ENCODE peak calls at places on chromosomes 5 and 9, in six cellular contexts. R, V, D, G, E and B are unnamed samples.

GRCh38 chr9:6356441-6356840 is 28.3 kb downstream of the TPD52L3 start:
- DNase-seq in R (no peak), V (no peak), D (peak), G (no peak), E (no peak), B (no peak)

GRCh38 chr9:98811051-98811650 is 3.7 kb downstream of the GALNT12 start:
- DNase-seq in R (no peak), V (no peak), D (peak), G (no peak), E (no peak), B (peak)

GRCh38 chr9:17799383-17799782 is 220.5 kb downstream of the SH3GL2 start:
- DNase-seq in R (no peak), V (no peak), D (peak), G (no peak), E (no peak), B (no peak)

GRCh38 chr9:116673375-116673774 is 13.7 kb upstream of the TRIM32 start:
- DNase-seq in R (no peak), V (no peak), D (no peak), G (no peak), E (no peak), B (peak)

GRCh38 chr5:67032921-67033664 is 163.5 kb downstream of the CD180 start:
- DNase-seq in R (no peak), V (no peak), D (peak), G (no peak), E (no peak), B (peak)

GRCh38 chr5:136192526-136193395 is at the start of gene SMIM32:
- DNase-seq in R (peak), V (peak), D (peak), G (peak), E (peak), B (peak)

GRCh38 chr9:130196643-130197042 is 24.4 kb downstream of the NCS1 start:
- DNase-seq in R (no peak), V (no peak), D (no peak), G (no peak), E (no peak), B (no peak)

GRCh38 chr5:72063219-72063819 is 44.0 kb upstream of the MAP1B start:
- DNase-seq in R (no peak), V (no peak), D (peak), G (no peak), E (peak), B (peak)

GRCh38 chr5:158414333-158414762 is 555.4 kb upstream of the CLINT1 start:
- DNase-seq in R (peak), V (no peak), D (peak), G (no peak), E (no peak), B (no peak)

GRCh38 chr9:136013524-136014034 is 52.4 kb upstream of the UBAC1 start:
- DNase-seq in R (peak), V (no peak), D (no peak), G (no peak), E (no peak), B (no peak)

GRCh38 chr9:105054488-105054887 is 126.5 kb upstream of the ABCA1 start:
- DNase-seq in R (no peak), V (no peak), D (peak), G (no peak), E (no peak), B (peak)

GRCh38 chr9:137482094-137482781 is 23.1 kb upstream of the NSMF start:
- DNase-seq in R (peak), V (no peak), D (peak), G (peak), E (no peak), B (peak)

GRCh38 chr5:139669681-139670368 is 21.7 kb downstream of the CXXC5 start:
- DNase-seq in R (no peak), V (peak), D (no peak), G (no peak), E (no peak), B (no peak)

GRCh38 chr5:124651663-124652513 is 94.6 kb downstream of the ZNF608 start:
- DNase-seq in R (peak), V (peak), D (peak), G (peak), E (peak), B (no peak)

GRCh38 chr5:72661405-72661804 is 154.2 kb upstream of the ZNF366 start:
- DNase-seq in R (no peak), V (no peak), D (peak), G (no peak), E (no peak), B (no peak)

GRCh38 chr5:157327771-157328170 is 61.8 kb downstream of the CYFIP2 start:
- DNase-seq in R (no peak), V (no peak), D (no peak), G (no peak), E (no peak), B (no peak)

GRCh38 chr5:99019812-99020697 is 91.2 kb upstream of the CHD1 start:
- DNase-seq in R (no peak), V (no peak), D (peak), G (no peak), E (no peak), B (peak)

GRCh38 chr5:120358949-120359348 is 105.2 kb upstream of the PRR16 start:
- DNase-seq in R (no peak), V (no peak), D (peak), G (no peak), E (no peak), B (no peak)

GRCh38 chr5:34695275-34696032 is 39.3 kb downstream of the RAI14 start:
- DNase-seq in R (no peak), V (peak), D (peak), G (no peak), E (no peak), B (peak)

GRCh38 chr9:94157408-94157801 is 73.1 kb downstream of the PTPDC1 start:
- DNase-seq in R (no peak), V (no peak), D (no peak), G (no peak), E (no peak), B (no peak)

GRCh38 chr9:94159069-94159915 is 75.0 kb downstream of the PTPDC1 start:
- DNase-seq in R (no peak), V (no peak), D (no peak), G (no peak), E (no peak), B (peak)

GRCh38 chr9:94161673-94162072 is 77.4 kb downstream of the PTPDC1 start:
- DNase-seq in R (no peak), V (no peak), D (no peak), G (no peak), E (no peak), B (no peak)

GRCh38 chr9:94156549-94157407 is 72.5 kb downstream of the PTPDC1 start:
- DNase-seq in R (peak), V (no peak), D (peak), G (peak), E (no peak), B (peak)

DNA sequence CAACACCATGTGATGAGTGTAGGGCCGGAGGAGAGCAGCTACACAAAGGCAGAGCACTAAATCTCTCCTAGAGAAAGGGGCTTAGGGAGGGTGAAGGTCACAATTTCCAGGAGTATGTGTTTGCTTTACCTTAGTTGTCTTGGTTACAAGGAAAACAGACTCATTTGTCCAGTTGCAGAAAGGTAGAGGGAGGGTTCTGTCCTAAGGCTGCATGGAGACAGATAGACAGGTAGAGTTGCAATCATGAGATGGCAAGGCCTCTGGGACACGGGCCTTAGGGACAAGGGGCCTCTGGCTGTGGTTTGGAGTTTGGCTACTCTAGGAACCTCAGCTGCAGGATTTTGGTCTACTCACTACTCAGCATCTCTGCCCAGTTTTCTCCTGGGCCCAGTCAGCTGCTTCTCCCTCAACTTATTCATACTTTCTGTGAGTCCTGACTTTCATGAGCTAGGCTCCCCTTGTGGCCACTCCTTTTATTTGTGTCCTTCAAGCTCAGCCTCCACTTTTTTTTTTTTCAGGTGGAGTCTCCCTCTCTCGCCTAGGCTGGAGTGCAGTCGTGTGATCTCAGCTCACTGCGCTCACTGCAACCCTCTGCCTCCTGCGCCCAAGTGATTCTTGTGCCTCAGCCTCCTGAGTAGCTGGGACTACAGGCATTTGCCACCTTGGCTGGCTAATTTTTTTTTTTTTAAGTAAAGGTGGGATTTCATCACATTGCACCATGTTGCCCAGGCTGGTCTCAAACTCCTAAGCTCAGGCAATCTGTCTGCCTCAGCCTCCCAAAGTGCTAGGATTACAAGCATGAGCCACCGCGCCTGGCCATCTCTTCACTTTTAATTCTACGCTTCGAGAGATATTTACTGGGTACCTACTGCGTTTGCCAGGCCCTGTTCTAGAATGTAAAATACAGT is 76.6 kb downstream of the PTPDC1 start:
- DNase-seq in R (no peak), V (no peak), D (no peak), G (no peak), E (no peak), B (no peak)
- TF ChIP-seq CTCF in R (no peak), V (no peak), D (peak), G (no peak), E (peak), B (peak)

DNA sequence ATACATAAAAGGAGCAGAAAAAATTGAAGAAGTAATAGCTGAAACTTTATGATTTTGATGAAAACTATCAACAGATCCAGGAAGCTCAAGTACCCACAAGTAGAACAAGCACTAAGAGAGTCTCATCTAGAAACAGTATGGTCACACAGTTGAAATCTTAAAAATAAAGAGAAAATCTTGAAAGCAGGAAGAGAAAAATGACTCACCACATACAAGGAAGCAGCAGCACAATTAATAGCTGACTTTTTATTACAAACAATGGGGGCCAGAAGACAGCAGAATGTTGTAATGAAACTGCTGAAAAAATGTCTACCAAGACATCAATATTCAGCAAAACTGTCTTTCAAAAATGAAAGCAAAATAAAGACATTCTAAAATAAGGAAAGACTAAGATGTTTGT is 1108.3 kb upstream of the DMAC1 start:
- DNase-seq in R (no peak), V (no peak), D (peak), G (no peak), E (no peak), B (no peak)
- TF ChIP-seq CTCF in R (no peak), V (no peak), D (no peak), G (no peak), E (no peak), B (no peak)

GRCh38 chr5:137760294-137761019 is 6.3 kb upstream of the HNRNPA0 start:
- DNase-seq in R (no peak), V (no peak), D (peak), G (no peak), E (no peak), B (no peak)

GRCh38 chr5:137757634-137758033 is 3.5 kb upstream of the HNRNPA0 start:
- DNase-seq in R (no peak), V (no peak), D (no peak), G (no peak), E (no peak), B (no peak)

GRCh38 chr5:137758121-137758520 is 4.0 kb upstream of the HNRNPA0 start:
- DNase-seq in R (no peak), V (no peak), D (no peak), G (no peak), E (no peak), B (no peak)

GRCh38 chr5:137761020-137761516 is 6.9 kb upstream of the HNRNPA0 start:
- DNase-seq in R (no peak), V (no peak), D (peak), G (no peak), E (no peak), B (peak)

GRCh38 chr5:137758719-137759312 is 4.7 kb upstream of the HNRNPA0 start:
- DNase-seq in R (no peak), V (peak), D (peak), G (no peak), E (no peak), B (no peak)
- TF ChIP-seq CTCF in R (no peak), V (no peak), D (no peak), G (no peak), E (no peak), B (no peak)

GRCh38 chr9:4979224-4979623 is 5.8 kb upstream of the JAK2 start:
- DNase-seq in R (no peak), V (no peak), D (no peak), G (no peak), E (no peak), B (peak)
- TF ChIP-seq CTCF in R (no peak), V (no peak), D (no peak), G (no peak), E (no peak), B (no peak)

GRCh38 chr9:16154570-16155078 is 601.8 kb downstream of the CCDC171 start:
- DNase-seq in R (no peak), V (peak), D (peak), G (no peak), E (peak), B (no peak)
- TF ChIP-seq CTCF in R (peak), V (no peak), D (peak), G (no peak), E (peak), B (no peak)